ENCODE peak calls at places on chromosomes 3 and 15, in four cellular contexts. One of them, this sample, is unnamed.

GRCh38 chr15:75061272-75061671 is 37.9 kb downstream of the PPCDC start:
- DNase-seq in IMR-90: peak; percentile 62
- DNase-seq in cardiac muscle cell: no peak
- DNase-seq in HepG2: no peak
- DNase-seq in this sample: peak; percentile 61

GRCh38 chr3:141338881-141339280 is 29.4 kb upstream of the ZBTB38 start:
- DNase-seq in IMR-90: no peak
- DNase-seq in cardiac muscle cell: no peak
- DNase-seq in HepG2: no peak
- DNase-seq in this sample: no peak

GRCh38 chr15:75065851-75066509 is 42.6 kb downstream of the PPCDC start:
- DNase-seq in IMR-90: no peak
- DNase-seq in cardiac muscle cell: no peak
- DNase-seq in HepG2: peak; percentile 44
- DNase-seq in this sample: peak; percentile 35

GRCh38 chr3:131543714-131544113 is 40.9 kb upstream of the MRPL3 start:
- DNase-seq in IMR-90: peak; percentile 84
- DNase-seq in cardiac muscle cell: no peak
- DNase-seq in HepG2: no peak
- DNase-seq in this sample: peak; percentile 28

GRCh38 chr3:128555098-128555825 is 62.3 kb upstream of the GATA2 start:
- DNase-seq in IMR-90: no peak
- DNase-seq in cardiac muscle cell: no peak
- DNase-seq in HepG2: no peak
- DNase-seq in this sample: no peak

GRCh38 chr15:83733206-83733605 is 79.3 kb downstream of the ADAMTSL3 start:
- DNase-seq in IMR-90: peak; percentile 6
- DNase-seq in cardiac muscle cell: no peak
- DNase-seq in HepG2: no peak
- DNase-seq in this sample: peak; percentile 64

GRCh38 chr3:78434801-78435200 is 1333.0 kb downstream of the ROBO1 start:
- DNase-seq in IMR-90: no peak
- DNase-seq in cardiac muscle cell: no peak
- DNase-seq in HepG2: no peak
- DNase-seq in this sample: no peak

GRCh38 chr15:90101130-90101968 is 919 bp downstream of the IDH2 start:
- DNase-seq in IMR-90: no peak
- DNase-seq in cardiac muscle cell: peak; percentile 69
- DNase-seq in HepG2: no peak
- DNase-seq in this sample: no peak

GRCh38 chr15:75904241-75904631 is 558 bp downstream of the FBXO22 start:
- DNase-seq in IMR-90: peak; percentile 39
- DNase-seq in cardiac muscle cell: peak; percentile 60
- DNase-seq in HepG2: peak; percentile 43
- DNase-seq in this sample: peak; percentile 34

GRCh38 chr3:54949491-54950044 is 21.7 kb upstream of the LRTM1 start:
- DNase-seq in IMR-90: no peak
- DNase-seq in cardiac muscle cell: no peak
- DNase-seq in HepG2: no peak
- DNase-seq in this sample: no peak

GRCh38 chr15:42992626-42993025 is 72.0 kb upstream of the TTBK2 start:
- DNase-seq in IMR-90: no peak
- DNase-seq in cardiac muscle cell: no peak
- DNase-seq in HepG2: no peak
- DNase-seq in this sample: no peak

GRCh38 chr15:59223736-59224135 is 17.1 kb downstream of the LDHAL6B start:
- DNase-seq in IMR-90: no peak
- DNase-seq in cardiac muscle cell: no peak
- DNase-seq in HepG2: no peak
- DNase-seq in this sample: no peak

DNA sequence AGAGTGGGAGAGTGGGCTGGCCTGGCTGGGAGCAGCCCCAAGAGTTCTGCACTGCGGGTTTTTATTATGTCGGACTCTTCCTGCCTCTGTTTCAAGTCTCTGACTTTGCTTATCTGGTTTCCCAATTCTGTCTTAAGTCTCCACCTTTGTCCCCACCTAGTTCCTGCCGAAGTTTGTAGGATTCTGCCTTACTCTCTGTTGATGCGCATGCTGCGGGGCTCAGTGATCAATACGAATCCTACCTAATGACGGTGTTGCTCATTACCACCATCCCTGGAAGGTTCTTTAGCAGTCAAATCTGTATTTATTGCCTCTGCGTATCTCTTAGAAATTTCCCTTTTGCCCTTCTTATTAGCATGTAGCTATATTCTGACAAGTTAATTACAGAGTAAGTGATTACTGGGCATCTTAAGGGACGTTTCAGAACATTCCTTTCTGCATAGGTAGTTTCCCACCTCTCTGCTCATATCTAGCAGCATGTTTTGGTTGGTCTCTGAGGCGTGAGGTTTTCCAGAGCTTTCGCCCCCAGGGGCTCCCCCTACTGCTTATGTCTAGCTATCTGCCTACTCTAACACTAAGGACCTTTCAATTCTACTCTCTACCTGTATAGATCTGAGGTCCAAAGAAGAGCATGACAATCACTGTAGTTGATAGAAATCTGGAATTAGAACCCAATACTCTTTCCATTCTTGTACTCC is 236.0 kb upstream of the EIF1B start:
- DNase-seq in IMR-90: no peak
- DNase-seq in cardiac muscle cell: peak; percentile 22
- DNase-seq in HepG2: peak; percentile 10
- DNase-seq in this sample: no peak
- TF ChIP-seq CTCF in IMR-90: no peak
- TF ChIP-seq CTCF in cardiac muscle cell: peak; percentile 20
- TF ChIP-seq CTCF in HepG2: peak; percentile 21
- TF ChIP-seq CTCF in this sample: peak; percentile 12

GRCh38 chr3:4574426-4574965 is 81.3 kb downstream of the ITPR1 start:
- DNase-seq in IMR-90: no peak
- DNase-seq in cardiac muscle cell: no peak
- DNase-seq in HepG2: no peak
- DNase-seq in this sample: no peak

GRCh38 chr3:4568831-4569230 is 75.7 kb downstream of the ITPR1 start:
- DNase-seq in IMR-90: no peak
- DNase-seq in cardiac muscle cell: no peak
- DNase-seq in HepG2: no peak
- DNase-seq in this sample: no peak

GRCh38 chr3:4573153-4573552 is 80.0 kb downstream of the ITPR1 start:
- DNase-seq in IMR-90: no peak
- DNase-seq in cardiac muscle cell: no peak
- DNase-seq in HepG2: no peak
- DNase-seq in this sample: no peak

GRCh38 chr3:4570840-4571621 is 77.9 kb downstream of the ITPR1 start:
- DNase-seq in IMR-90: no peak
- DNase-seq in cardiac muscle cell: no peak
- DNase-seq in HepG2: peak; percentile 85
- DNase-seq in this sample: no peak

DNA sequence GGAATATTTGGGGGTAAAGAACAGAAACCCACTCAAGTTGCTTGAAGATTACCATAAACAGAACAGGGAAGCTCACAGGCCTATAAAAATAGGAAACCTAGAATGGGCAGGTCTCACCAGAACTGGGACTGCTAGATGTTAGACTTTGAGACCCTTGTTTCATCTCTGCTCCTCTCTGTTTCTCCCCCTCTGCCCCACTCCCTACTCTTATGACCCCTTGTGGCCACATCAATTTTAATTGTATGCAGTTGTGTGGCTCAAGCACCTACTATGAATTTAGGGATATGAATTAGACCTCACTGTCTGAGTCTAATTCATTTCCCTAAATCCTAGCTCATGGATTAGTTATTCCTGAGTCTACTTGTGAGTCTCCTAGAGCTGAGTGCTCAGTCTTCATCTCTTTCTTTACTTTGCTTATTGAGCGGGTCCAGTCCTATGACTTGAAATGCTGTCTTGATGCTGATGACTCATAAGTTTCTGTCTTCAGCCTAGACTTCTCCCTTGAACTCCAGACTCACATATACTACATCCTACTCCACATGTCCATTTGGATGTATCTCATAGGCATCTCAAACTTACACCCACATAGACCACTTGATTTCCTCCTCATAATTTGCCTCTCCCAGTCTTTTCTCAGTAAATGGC is 78.7 kb downstream of the ITPR1 start:
- DNase-seq in IMR-90: no peak
- DNase-seq in cardiac muscle cell: no peak
- DNase-seq in HepG2: peak; percentile 69
- DNase-seq in this sample: no peak
- H3K27ac ChIP-seq in IMR-90: no peak overlapping the region
- H3K27ac ChIP-seq in cardiac muscle cell: no peak overlapping the region
- H3K27ac ChIP-seq in HepG2: peak overlapping the region; percentile 73
- H3K27ac ChIP-seq in this sample: no peak overlapping the region

DNA sequence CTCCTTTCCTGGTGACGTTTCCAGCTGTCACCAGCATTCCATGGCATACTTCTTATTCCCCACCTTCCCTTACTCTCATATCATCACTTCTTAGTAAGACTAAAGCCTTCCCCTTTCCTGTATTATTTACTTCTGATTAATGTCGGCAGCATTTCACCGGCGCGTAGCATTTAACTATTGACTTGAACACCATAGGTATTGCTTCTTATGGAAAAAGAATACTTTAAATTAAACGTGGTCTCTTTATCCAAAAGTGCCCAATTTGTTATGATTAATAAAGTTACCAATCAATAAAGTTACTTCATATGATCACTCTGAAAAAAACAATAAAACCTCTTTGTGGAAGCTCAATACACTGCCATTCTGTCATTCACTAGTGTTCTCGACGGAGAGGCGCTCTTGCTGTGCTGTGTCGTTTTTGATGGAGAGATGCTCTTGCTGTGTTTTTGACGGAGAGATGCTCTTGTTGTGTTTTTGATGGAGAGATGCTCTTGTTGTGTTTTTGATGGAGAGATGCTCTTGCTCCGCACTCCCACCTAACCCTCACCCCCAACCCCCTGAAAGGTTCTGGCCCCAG is 165.0 kb downstream of the XXYLT1 start:
- DNase-seq in IMR-90: no peak
- DNase-seq in cardiac muscle cell: no peak
- DNase-seq in HepG2: no peak
- DNase-seq in this sample: no peak
- H3K4me3 ChIP-seq in IMR-90: no peak overlapping the region
- H3K4me3 ChIP-seq in cardiac muscle cell: no peak overlapping the region
- H3K4me3 ChIP-seq in HepG2: no peak overlapping the region
- H3K4me3 ChIP-seq in this sample: peak overlapping the region; percentile 35

DNA sequence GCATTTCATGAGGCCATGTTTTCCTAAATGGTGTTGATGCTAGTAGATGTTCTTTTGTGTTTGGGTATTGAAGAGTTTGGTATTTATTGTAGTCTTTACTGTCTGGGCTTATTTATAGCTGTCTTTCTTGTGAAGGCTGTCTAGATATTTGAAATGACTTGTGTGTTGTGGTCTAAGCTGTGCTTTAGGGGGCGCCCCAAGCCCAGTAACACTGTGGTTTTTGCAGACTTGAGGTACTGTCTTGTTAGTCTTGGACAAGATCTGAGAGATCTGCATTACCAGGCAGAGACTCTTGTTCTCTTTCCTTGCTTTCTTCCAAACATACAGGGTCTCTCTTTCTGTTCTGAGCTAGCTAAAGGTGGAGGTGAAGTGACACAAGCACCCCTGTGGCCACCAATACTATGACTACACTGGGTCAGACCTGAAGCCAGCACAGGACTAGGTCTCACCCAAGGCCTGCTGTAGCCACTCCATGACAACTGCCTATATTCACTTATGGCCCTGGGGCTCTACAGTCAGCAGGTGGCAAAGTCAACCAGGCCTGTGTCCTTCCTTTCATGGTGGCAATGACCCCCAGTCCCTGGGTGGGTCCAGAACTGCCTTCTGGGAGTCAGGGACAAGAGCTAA is 152.1 kb upstream of the TBC1D5 start:
- DNase-seq in IMR-90: peak; percentile 45
- DNase-seq in cardiac muscle cell: peak; percentile 64
- DNase-seq in HepG2: peak; percentile 5
- DNase-seq in this sample: peak; percentile 80
- TF ChIP-seq CTCF in IMR-90: peak; percentile 40
- TF ChIP-seq CTCF in cardiac muscle cell: peak; percentile 65
- TF ChIP-seq CTCF in HepG2: peak; percentile 54
- TF ChIP-seq CTCF in this sample: peak; percentile 83

DNA sequence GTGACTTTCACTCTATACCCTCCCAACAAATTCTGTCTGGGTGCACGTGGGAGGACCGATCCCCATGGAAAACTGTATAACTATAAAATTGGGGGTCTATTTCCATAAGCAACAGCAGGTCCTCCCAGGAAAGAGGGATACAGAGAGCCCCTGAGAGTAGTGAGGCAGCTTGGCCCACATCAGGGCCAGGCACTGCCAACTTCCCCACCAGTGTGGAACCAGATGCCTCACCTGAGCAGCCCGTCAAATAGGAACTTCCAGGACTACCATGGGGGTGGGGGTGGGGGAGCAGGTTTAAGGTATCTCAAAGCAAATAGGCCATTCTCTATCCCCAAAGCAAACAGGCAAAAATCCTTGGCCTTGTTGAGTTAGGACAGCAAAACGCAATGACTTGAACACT is 33.3 kb upstream of the DUSP7 start:
- DNase-seq in IMR-90: no peak
- DNase-seq in cardiac muscle cell: no peak
- DNase-seq in HepG2: no peak
- DNase-seq in this sample: no peak
- H3K27ac ChIP-seq in IMR-90: peak overlapping the region; percentile 89
- H3K27ac ChIP-seq in cardiac muscle cell: peak overlapping the region; percentile 83
- H3K27ac ChIP-seq in HepG2: no peak overlapping the region
- H3K27ac ChIP-seq in this sample: peak overlapping the region; percentile 85

DNA sequence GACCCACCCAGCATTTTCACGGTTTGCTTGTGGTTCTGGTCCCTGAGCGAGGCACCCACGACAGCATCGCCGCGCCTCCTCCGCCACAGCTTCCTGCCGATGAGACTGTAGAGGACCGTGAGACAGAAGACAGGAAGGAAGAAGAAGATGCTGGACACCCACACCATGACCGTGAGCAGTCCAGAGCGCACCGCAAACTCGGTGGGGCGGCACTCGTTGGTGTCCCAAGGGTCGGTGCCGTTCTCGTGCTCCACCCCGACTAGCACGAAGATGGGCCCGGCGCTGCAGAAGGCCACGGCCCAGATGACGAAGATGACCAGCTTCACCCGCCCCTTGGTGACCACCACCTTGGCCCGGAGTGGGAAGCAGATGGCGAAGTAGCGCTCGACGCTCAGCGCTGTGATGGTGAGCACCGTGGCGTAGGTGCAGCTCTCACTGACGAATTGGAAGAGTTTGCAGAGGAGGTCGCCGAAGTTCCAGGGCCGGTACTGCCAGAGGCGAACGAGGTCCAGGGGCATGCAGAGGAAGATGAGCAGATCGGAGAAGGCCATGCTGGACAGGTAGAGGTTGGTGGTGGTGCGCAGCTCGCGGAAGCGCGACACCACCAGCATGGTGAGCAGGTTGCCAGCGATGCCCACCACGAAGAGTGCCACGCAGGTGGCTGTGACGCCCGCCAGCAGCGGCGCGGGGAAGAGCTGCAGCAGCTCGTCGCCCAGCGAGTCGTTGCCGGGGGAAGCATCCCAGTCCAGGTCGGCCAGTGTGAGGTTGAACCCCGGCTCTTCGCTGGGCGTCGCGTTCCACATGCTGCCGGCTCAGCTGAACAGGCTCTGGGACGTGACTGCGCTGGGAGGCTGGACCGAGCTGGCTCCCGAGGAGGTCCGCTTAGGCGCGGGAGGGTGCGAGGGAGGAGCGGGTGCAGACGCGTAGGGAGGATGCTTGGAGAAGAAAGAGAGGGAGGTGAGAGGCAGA is at the start of gene GHSR:
- DNase-seq in IMR-90: no peak
- DNase-seq in cardiac muscle cell: no peak
- DNase-seq in HepG2: no peak
- DNase-seq in this sample: no peak
- H3K4me3 ChIP-seq in IMR-90: no peak within 1 kb of the TSS
- H3K4me3 ChIP-seq in cardiac muscle cell: no peak within 1 kb of the TSS
- H3K4me3 ChIP-seq in HepG2: no peak within 1 kb of the TSS
- H3K4me3 ChIP-seq in this sample: no peak within 1 kb of the TSS